ENCODE peak calls at places on chromosomes 1 and 21, in six cellular contexts. E, P, Z, S, O and C are unnamed samples.

GRCh38 chr1:227318852-227319607 is 738 bp upstream of the CDC42BPA start:
- DNase-seq in E (peak; percentile 65), P (peak; percentile 22), Z (peak; percentile 45), S (peak; percentile 58), O (peak; percentile 40), C (no peak)

GRCh38 chr1:18114726-18115410 is 7.3 kb downstream of the IGSF21 start:
- DNase-seq in E (no peak), P (no peak), Z (no peak), S (no peak), O (no peak), C (no peak)

GRCh38 chr1:205318231-205318991 is 3.1 kb downstream of the NUAK2 start:
- DNase-seq in E (no peak), P (no peak), Z (peak; percentile 93), S (no peak), O (no peak), C (no peak)

GRCh38 chr1:154713001-154713400 is 105.0 kb upstream of the ADAR start:
- DNase-seq in E (no peak), P (no peak), Z (no peak), S (no peak), O (no peak), C (no peak)

GRCh38 chr1:191528275-191528674 is 630.0 kb upstream of the RGS18 start:
- DNase-seq in E (no peak), P (no peak), Z (no peak), S (no peak), O (no peak), C (no peak)

GRCh38 chr1:41943717-41944116 is 25.0 kb upstream of the HIVEP3 start:
- DNase-seq in E (no peak), P (no peak), Z (no peak), S (no peak), O (no peak), C (no peak)

GRCh38 chr1:6037338-6037762 is 8.3 kb upstream of the KCNAB2 start:
- DNase-seq in E (peak; percentile 78), P (no peak), Z (no peak), S (no peak), O (no peak), C (no peak)

GRCh38 chr21:34200288-34200905 is 127.0 kb downstream of the MRPS6 start:
- DNase-seq in E (peak; percentile 82), P (peak; percentile 21), Z (no peak), S (peak; percentile 34), O (no peak), C (no peak)

GRCh38 chr1:48889088-48889487 is 112.4 kb upstream of the BEND5 start:
- DNase-seq in E (no peak), P (no peak), Z (no peak), S (no peak), O (no peak), C (no peak)

GRCh38 chr1:9720785-9721605 is 69.5 kb downstream of the PIK3CD start:
- DNase-seq in E (no peak), P (no peak), Z (no peak), S (no peak), O (no peak), C (no peak)

GRCh38 chr1:18513995-18514394 is 33.3 kb downstream of the KLHDC7A start:
- DNase-seq in E (no peak), P (no peak), Z (no peak), S (no peak), O (no peak), C (no peak)

GRCh38 chr1:157307491-157307890 is 169.3 kb upstream of the ETV3 start:
- DNase-seq in E (no peak), P (no peak), Z (no peak), S (no peak), O (no peak), C (no peak)

GRCh38 chr1:29803486-29803885 is 567.2 kb downstream of the PTPRU start:
- DNase-seq in E (no peak), P (no peak), Z (no peak), S (no peak), O (no peak), C (no peak)

GRCh38 chr1:69246721-69247120 is 321.0 kb upstream of the LRRC7 start:
- DNase-seq in E (peak; percentile 32), P (no peak), Z (no peak), S (no peak), O (no peak), C (no peak)

GRCh38 chr21:44295646-44296045 is 4.2 kb upstream of the PFKL start:
- DNase-seq in E (no peak), P (no peak), Z (no peak), S (no peak), O (peak; percentile 15), C (no peak)

GRCh38 chr1:227776277-227776676 is 39.2 kb upstream of the PRSS38 start:
- DNase-seq in E (peak; percentile 46), P (no peak), Z (no peak), S (no peak), O (no peak), C (no peak)

GRCh38 chr1:1259540-1259939 is 13.0 kb upstream of the C1QTNF12 start:
- DNase-seq in E (no peak), P (no peak), Z (no peak), S (no peak), O (no peak), C (no peak)

GRCh38 chr1:1259119-1259488 is 12.6 kb upstream of the C1QTNF12 start:
- DNase-seq in E (no peak), P (no peak), Z (no peak), S (no peak), O (no peak), C (no peak)

GRCh38 chr1:1255627-1256026 is 9.1 kb upstream of the C1QTNF12 start:
- DNase-seq in E (no peak), P (no peak), Z (no peak), S (no peak), O (no peak), C (no peak)

GRCh38 chr1:1255078-1255477 is 8.6 kb upstream of the C1QTNF12 start:
- DNase-seq in E (no peak), P (no peak), Z (no peak), S (no peak), O (no peak), C (no peak)

DNA sequence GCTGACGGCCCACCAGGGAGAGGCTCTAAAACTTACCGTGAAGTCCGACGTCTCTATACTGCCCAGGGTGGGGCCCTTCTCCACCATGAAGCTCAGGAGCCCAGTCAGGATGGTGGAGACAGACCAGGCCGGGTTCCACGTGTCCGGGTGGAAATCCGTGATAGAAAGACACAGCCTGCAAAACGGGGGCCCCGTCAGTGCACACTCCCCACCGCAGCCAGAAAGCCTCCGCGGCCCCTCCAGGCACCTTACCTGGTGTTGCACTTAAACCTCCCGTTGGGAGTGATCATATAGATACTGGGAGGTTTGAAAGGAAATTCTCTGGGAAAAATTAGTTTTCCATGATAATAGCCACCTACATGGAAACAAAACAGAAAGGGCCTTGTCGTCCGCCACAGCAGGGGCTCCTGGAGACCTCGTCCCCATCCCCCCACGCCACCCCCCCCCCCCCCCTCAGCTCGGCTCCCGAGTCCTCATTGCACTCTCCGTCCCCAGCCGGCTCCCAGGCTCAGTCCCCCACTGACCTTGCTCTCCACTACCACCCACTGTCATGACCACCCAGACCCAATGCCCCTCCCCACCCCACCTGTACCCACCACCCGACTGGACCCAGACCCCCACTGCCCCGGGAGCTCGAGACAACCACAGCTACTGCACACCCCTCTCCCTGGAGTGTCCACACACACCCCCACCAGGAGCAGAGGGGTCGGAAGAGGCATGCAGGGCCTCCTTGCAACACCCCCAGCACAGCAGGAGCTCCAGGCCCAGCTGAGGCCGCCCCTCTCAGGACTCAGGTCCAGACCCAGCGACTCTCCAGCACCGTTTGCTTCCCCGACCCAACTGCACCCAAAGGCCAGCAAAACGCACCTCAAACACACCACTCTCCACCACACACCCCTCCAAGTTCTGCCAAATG is 10.7 kb upstream of the C1QTNF12 start:
- DNase-seq in E (no peak), P (no peak), Z (no peak), S (no peak), O (no peak), C (no peak)
- H3K27ac ChIP-seq in E (no peak overlapping the region), P (no peak overlapping the region), Z (no peak overlapping the region), S (no peak overlapping the region), O (no peak overlapping the region), C (no peak overlapping the region)

GRCh38 chr1:50148142-50148923 is 39.6 kb downstream of the ELAVL4 start:
- DNase-seq in E (no peak), P (no peak), Z (no peak), S (no peak), O (no peak), C (no peak)

GRCh38 chr1:50152236-50152635 is 43.5 kb downstream of the ELAVL4 start:
- DNase-seq in E (no peak), P (no peak), Z (no peak), S (no peak), O (no peak), C (no peak)

DNA sequence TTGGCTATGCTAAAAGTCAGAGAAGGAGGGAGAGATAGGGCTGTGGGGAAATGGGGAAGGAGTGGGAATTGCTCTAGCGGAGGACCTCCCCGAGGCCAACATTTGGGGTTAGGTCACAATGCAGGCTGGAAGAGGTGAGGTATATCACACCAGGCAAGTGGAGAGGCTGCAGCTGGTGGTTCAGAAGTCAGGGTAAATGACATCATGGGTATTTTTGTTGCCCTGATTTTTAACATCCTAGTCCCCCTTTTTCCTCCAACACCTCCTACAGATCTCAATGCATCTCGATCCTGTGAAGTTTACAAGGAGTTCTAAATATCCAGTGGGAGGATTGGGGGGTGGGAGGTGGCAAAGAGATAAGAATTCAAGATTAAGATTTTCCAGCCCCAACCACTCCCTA is 38.7 kb downstream of the ELAVL4 start:
- DNase-seq in E (no peak), P (no peak), Z (no peak), S (no peak), O (no peak), C (no peak)
- H3K27me3 ChIP-seq in E (no peaks in the 10 kb centered on the region), P (peaks cover 67% of the 10 kb centered on the region), Z (no peaks in the 10 kb centered on the region), S (no peaks in the 10 kb centered on the region), O (no peaks in the 10 kb centered on the region), C (no peaks in the 10 kb centered on the region)

GRCh38 chr1:45569962-45570581 is 13.8 kb upstream of the NASP start:
- DNase-seq in E (peak; percentile 87), P (peak; percentile 44), Z (peak; percentile 65), S (peak; percentile 78), O (peak; percentile 68), C (peak; percentile 58)

GRCh38 chr1:45567911-45568310 is 15.9 kb upstream of the NASP start:
- DNase-seq in E (no peak), P (no peak), Z (no peak), S (no peak), O (no peak), C (no peak)

GRCh38 chr1:45569571-45569961 is 14.3 kb upstream of the NASP start:
- DNase-seq in E (no peak), P (no peak), Z (no peak), S (no peak), O (no peak), C (no peak)

GRCh38 chr1:45566722-45567121 is 16.1 kb downstream of the AKR1A1 start:
- DNase-seq in E (no peak), P (peak; percentile 61), Z (no peak), S (peak; percentile 76), O (no peak), C (no peak)

DNA sequence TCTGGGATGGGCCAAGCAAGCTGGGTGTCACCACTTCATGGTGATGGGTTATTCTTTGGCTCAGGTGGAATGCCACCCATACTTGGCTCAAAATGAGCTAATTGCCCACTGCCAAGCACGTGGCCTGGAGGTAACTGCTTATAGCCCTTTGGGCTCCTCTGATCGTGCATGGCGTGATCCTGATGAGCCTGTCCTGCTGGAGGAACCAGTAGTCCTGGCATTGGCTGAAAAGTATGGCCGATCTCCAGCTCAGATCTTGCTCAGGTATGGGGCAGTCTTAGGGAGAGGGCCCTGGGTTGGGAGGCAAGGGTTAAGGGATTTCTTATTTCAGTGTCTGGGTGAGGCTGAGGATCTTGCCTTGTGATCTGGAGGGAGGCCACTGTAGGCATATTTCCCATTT is 15.4 kb upstream of the NASP start:
- DNase-seq in E (no peak), P (no peak), Z (no peak), S (no peak), O (no peak), C (no peak)
- TF ChIP-seq CTCF in E (no peak), P (no peak), Z (no peak), S (no peak), O (no peak), C (no peak)

GRCh38 chr1:190102757-190103326 is 374.8 kb downstream of the BRINP3 start:
- DNase-seq in E (no peak), P (no peak), Z (peak; percentile 5), S (no peak), O (no peak), C (no peak)
- H3K27ac ChIP-seq in E (no peak overlapping the region), P (no peak overlapping the region), Z (no peak overlapping the region), S (no peak overlapping the region), O (no peak overlapping the region), C (no peak overlapping the region)